ENCODE peak calls at places on chromosomes 16 and 17, in four cellular contexts. B is hypothalamus, A is activated T-cell treated with anti-CD3 and anti-CD28 coated beads for 4 hours, D is GM23248. R is an unnamed sample.

GRCh38 chr16:85157813-85158701 is 45.8 kb upstream of the CIBAR2 start:
- DNase-seq in B (no peak), A (peak; percentile 5), D (peak; percentile 56), R (no peak)

GRCh38 chr17:15966879-15967248 is 21.9 kb downstream of the ADORA2B start:
- DNase-seq in B (no peak), A (no peak), D (no peak), R (no peak)

GRCh38 chr16:59905628-59906027 is 1171.5 kb upstream of the GOT2 start:
- DNase-seq in B (no peak), A (no peak), D (peak; percentile 24), R (no peak)

GRCh38 chr16:48165961-48166578 is 10.3 kb upstream of the ABCC12 start:
- DNase-seq in B (no peak), A (no peak), D (no peak), R (no peak)

GRCh38 chr17:29838961-29839360 is 91.1 kb downstream of the SSH2 start:
- DNase-seq in B (peak; percentile 9), A (no peak), D (peak; percentile 48), R (peak; percentile 32)

GRCh38 chr17:34177642-34178041 is 77.4 kb upstream of the CCL2 start:
- DNase-seq in B (no peak), A (no peak), D (peak; percentile 82), R (no peak)

GRCh38 chr16:83705856-83706255 is 101.9 kb upstream of the HSBP1 start:
- DNase-seq in B (no peak), A (no peak), D (peak; percentile 21), R (no peak)

GRCh38 chr16:85819711-85820110 is 20.2 kb downstream of the COX4I1 start:
- DNase-seq in B (no peak), A (no peak), D (peak; percentile 5), R (no peak)

GRCh38 chr17:79831367-79832210 is 7.7 kb downstream of the CBX4 start:
- DNase-seq in B (peak; percentile 68), A (no peak), D (no peak), R (peak; percentile 82)

GRCh38 chr17:67994827-67995567 is 1.3 kb downstream of the C17orf58 start:
- DNase-seq in B (no peak), A (no peak), D (peak; percentile 92), R (no peak)

GRCh38 chr17:13784466-13784865 is 182.7 kb upstream of the HS3ST3A1 start:
- DNase-seq in B (no peak), A (no peak), D (no peak), R (no peak)

R was measured in putamen.